ENCODE peak calls at places on chromosome 22, in six cellular contexts. J is breast epithelium, R is esophagus squamous epithelium, H is spleen, F is psoas muscle, Y is left ventricle myocardium inferior. Q is an unnamed sample. For H3K4me1, the result is how much of the 10 kb centered on the place peaks cover.

GRCh38 chr22:19992481-19992911 is 24.1 kb downstream of the ARVCF start:
- DNase-seq in R (no peak), F (no peak), Y (no peak), J (no peak), H (peak), Q (peak)

GRCh38 chr22:19800761-19801244 is 40.2 kb downstream of the TBX1 start:
- DNase-seq in H (no peak), R (no peak), J (no peak), F (peak), Y (no peak), Q (peak)

GRCh38 chr22:19386248-19386647 is 45.3 kb downstream of the HIRA start:
- DNase-seq in F (no peak), J (no peak), H (no peak), Y (no peak), R (no peak), Q (no peak)

GRCh38 chr22:38110863-38111852 is 674 bp upstream of the BAIAP2L2 start:
- DNase-seq in F (no peak), Y (no peak), J (no peak), H (no peak), R (no peak), Q (no peak)

GRCh38 chr22:33513388-33514336 is 406.6 kb downstream of the LARGE1 start:
- DNase-seq in H (no peak), Y (no peak), F (no peak), J (no peak), R (no peak), Q (no peak)

GRCh38 chr22:46549565-46549840 is 12.1 kb upstream of the CELSR1 start:
- DNase-seq in H (peak), R (no peak), F (no peak), Y (peak), J (no peak), Q (no peak)

GRCh38 chr22:46377566-46378498 is 42.3 kb downstream of the TRMU start:
- DNase-seq in R (no peak), F (no peak), J (peak), Y (no peak), H (no peak), Q (no peak)

GRCh38 chr22:36235585-36235984 is 3.7 kb downstream of the APOL2 start:
- DNase-seq in Y (no peak), H (no peak), R (no peak), F (no peak), J (no peak), Q (no peak)

GRCh38 chr22:43001271-43002197 is 13.4 kb downstream of the PACSIN2 start:
- DNase-seq in R (no peak), Y (no peak), J (no peak), H (no peak), F (no peak), Q (no peak)

GRCh38 chr22:37204045-37204655 is 8.1 kb downstream of the SSTR3 start:
- DNase-seq in Y (no peak), R (no peak), H (peak), J (no peak), F (peak), Q (no peak)

GRCh38 chr22:46446799-46447198 is 90.6 kb downstream of the CELSR1 start:
- DNase-seq in F (no peak), Y (no peak), R (no peak), H (no peak), J (no peak), Q (peak)

GRCh38 chr22:40216041-40216756 is 38.5 kb downstream of the TNRC6B start:
- DNase-seq in J (no peak), Y (no peak), R (no peak), F (no peak), H (no peak), Q (no peak)

GRCh38 chr22:19799322-19800190 is 39.0 kb downstream of the TBX1 start:
- DNase-seq in Y (peak), R (no peak), J (peak), F (peak), H (no peak), Q (peak)

GRCh38 chr22:40361100-40361499 is 9.3 kb upstream of the SGSM3 start:
- DNase-seq in Y (no peak), J (no peak), R (no peak), H (no peak), F (no peak), Q (no peak)

GRCh38 chr22:35406443-35406842 is 6.5 kb downstream of the MCM5 start:
- DNase-seq in F (no peak), H (no peak), Y (no peak), J (no peak), R (no peak), Q (no peak)

GRCh38 chr22:39284142-39284980 is 35.1 kb downstream of the RPL3 start:
- DNase-seq in J (peak), R (no peak), F (no peak), Y (no peak), H (no peak), Q (no peak)

GRCh38 chr22:42928969-42929837 is 72.1 kb upstream of the ARFGAP3 start:
- DNase-seq in Y (no peak), J (peak), F (no peak), H (peak), R (no peak), Q (no peak)

GRCh38 chr22:38866024-38866398 is 6.0 kb downstream of the CBX6 start:
- DNase-seq in R (no peak), J (no peak), F (no peak), Y (no peak), H (no peak), Q (no peak)

GRCh38 chr22:37887610-37888378 is 18.3 kb upstream of the MICALL1 start:
- DNase-seq in J (peak), F (no peak), Y (no peak), R (no peak), H (no peak), Q (no peak)

GRCh38 chr22:35695202-35695601 is 22.5 kb upstream of the APOL5 start:
- DNase-seq in Y (no peak), H (no peak), F (no peak), J (no peak), R (no peak), Q (no peak)

GRCh38 chr22:37244114-37244921 is at the start of gene RAC2:
- DNase-seq in Y (peak), F (peak), H (peak), R (peak), J (peak), Q (peak)

GRCh38 chr22:37763652-37764051 is 44.1 kb upstream of the GCAT start:
- DNase-seq in Y (no peak), F (no peak), H (no peak), R (no peak), J (no peak), Q (no peak)

GRCh38 chr22:48710410-48710809 is 1117.3 kb downstream of the BRD1 start:
- DNase-seq in Y (peak), F (no peak), R (no peak), J (no peak), H (peak), Q (no peak)

GRCh38 chr22:48926663-48927062 is 901.0 kb downstream of the BRD1 start:
- DNase-seq in F (no peak), J (no peak), Y (no peak), H (no peak), R (no peak), Q (no peak)

GRCh38 chr22:24427500-24428164 is at the start of gene ADORA2A:
- DNase-seq in J (no peak), F (peak), R (peak), Y (no peak), H (peak), Q (no peak)

GRCh38 chr22:24429411-24430365 is 2.3 kb downstream of the ADORA2A start:
- DNase-seq in Y (peak), F (peak), R (no peak), H (peak), J (no peak), Q (peak)

GRCh38 chr22:24426859-24427499 is 420 bp upstream of the ADORA2A start:
- DNase-seq in F (peak), Y (no peak), H (peak), J (no peak), R (no peak), Q (no peak)

GRCh38 chr22:24430431-24431308 is 3.3 kb downstream of the ADORA2A start:
- DNase-seq in F (peak), J (no peak), Y (no peak), H (peak), R (no peak), Q (no peak)

DNA sequence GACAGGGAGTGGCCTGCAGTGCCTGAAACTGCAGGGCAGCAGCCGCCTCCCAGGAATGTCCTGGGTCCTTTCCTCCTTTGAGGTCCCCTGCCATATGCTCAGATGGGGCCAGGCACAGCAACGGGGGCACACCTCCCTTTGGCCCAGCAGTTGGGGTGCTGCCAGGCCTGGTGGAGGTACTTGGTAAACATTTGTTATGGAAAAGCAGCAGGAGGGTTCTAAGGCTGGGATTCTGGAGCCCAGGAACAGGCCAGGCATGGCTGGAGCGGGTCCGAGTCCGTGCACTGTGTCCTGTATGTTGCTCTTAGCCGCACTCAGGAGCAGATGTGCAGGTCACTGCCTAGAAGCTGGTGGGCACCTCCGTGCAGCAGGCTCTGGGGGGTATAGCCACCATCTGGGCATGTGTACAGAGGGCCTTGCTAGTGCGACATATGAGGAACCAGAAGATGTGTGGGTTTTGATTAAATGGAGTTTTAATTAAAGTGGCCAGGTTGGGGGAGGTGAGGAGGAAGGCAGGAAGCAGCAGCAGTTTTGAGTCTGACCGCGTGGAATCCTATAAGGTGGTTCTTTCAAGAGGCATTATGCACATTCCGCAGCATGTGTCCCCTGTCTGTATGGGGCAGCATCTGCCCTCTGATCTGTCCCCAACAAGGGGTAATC is 1.5 kb downstream of the ADORA2A start:
- DNase-seq in R (no peak), H (peak), Y (no peak), J (no peak), F (peak), Q (no peak)
- H3K4me1 ChIP-seq in R (under half), H (half or more), Y (half or more), J (under half), F (under half), Q (under half)

GRCh38 chr22:49966716-49967332 is 6.3 kb downstream of the PIM3 start:
- DNase-seq in F (peak), R (no peak), H (peak), J (peak), Y (peak), Q (peak)

GRCh38 chr22:49966041-49966715 is 5.6 kb downstream of the PIM3 start:
- DNase-seq in F (peak), R (no peak), J (peak), Y (no peak), H (peak), Q (peak)

GRCh38 chr22:49964136-49964492 is 3.5 kb downstream of the PIM3 start:
- DNase-seq in H (peak), Y (peak), J (no peak), F (no peak), R (no peak), Q (peak)

GRCh38 chr22:49964493-49965290 is 4.1 kb downstream of the PIM3 start:
- DNase-seq in F (peak), R (no peak), J (peak), H (peak), Y (peak), Q (peak)

GRCh38 chr22:49965291-49966040 is 4.9 kb downstream of the PIM3 start:
- DNase-seq in R (no peak), F (peak), Y (peak), J (peak), H (peak), Q (peak)
- H3K4me1 ChIP-seq in R (half or more), F (half or more), Y (half or more), J (under half), H (half or more), Q (under half)

DNA sequence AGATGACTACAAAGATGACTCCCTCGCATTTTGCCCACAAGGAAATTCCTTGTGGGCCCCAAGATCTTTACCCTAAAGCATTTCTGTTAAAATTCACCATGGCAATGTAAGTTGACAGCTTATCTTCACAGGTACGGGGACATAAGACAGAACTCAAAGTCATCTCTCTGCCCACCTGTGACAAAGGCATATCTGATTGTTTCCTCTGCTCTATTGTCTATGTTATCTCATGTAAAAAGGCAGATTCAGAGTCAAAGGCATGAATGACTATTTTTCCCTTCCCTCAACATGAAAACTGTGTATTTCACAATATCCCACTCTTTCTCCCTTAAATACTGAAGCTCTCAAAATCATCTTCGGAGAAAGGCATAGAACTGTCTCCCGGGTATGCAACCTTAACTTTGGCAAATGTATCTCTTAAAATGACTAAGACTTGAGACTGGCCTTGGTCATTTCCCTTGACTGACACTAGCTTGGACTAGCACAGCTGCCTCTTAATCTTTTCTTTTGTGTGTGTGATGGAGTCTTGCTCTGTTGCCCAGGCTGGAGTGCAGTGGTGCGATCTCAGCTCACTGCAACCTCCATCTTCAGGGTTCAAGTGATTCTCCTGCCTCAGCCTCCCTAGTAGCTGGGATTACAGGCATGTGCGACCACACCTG is 103.2 kb downstream of the MICAL3 start:
- DNase-seq in Y (no peak), R (no peak), F (no peak), H (no peak), J (no peak), Q (no peak)
- H3K4me1 ChIP-seq in Y (half or more), R (half or more), F (half or more), H (half or more), J (under half), Q (under half)

DNA sequence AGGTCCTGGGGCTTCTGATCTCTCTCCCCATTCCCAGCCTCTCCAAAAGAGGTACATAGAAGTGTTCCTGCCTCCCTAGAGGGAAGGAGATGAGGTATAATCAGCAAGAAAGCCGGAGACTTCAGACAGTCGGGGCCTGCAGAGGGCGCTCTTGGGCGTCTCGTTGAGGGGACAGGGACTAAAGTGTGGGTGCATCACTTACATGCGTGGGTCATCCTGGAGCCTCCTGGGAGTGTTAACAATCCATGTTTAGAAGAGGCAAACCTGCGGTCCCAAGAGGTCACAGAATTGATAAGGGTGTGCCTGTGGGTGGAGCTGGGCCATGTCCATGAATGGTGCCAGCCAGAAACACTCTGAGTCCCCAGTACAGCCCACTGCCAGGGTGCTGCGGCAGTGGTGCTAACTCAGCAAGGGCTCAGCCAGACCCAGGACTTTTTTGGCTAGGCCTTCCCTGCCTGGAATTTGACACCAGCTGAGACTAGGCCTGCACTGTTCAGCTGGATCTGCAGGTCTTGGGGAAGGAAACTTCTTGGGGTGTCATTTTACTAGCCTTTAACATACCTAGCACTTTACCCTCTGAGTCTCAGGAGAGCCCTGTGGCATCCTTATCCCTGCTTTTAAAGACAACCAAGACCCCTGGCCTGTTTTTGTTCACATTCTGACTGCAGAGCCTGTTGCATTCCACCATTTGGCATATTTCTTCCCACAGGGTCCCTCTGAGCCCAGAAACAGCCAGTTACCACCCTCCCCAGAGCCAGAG is 5.5 kb downstream of the YDJC start:
- DNase-seq in Y (peak), R (no peak), F (peak), H (no peak), J (no peak), Q (peak)
- H3K4me1 ChIP-seq in Y (half or more), R (under half), F (under half), H (half or more), J (under half), Q (under half)

DNA sequence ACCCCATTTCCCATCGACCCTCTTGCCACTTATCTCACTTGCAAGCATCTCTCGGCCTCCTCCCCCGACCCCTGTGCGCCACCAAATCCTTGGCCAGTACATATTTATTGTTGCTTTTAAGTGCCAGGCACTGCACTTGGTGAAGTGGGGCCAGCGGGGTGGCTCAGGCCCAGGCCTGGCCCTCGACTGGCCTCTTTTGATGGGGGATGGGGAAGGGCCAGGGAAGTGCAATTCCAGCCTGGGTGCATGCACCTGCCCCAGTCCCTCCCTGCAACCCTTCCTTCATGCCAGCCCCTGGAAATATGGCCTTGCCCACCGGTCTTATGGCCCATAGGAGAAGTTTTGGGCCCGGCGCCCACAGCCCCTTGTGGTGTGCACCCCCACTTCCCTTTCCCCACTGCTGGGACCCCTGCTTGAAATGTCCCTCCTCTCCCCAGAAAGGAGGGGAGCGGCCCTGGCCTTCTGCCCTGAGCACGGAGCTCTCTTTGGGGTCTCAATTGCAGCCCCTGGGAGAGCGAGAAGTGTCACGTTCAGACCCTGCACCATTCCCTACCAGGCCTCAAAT is 791 bp downstream of the SUSD2 start:
- DNase-seq in Y (peak), H (peak), R (no peak), J (no peak), F (peak), Q (no peak)
- H3K4me1 ChIP-seq in Y (under half), H (under half), R (under half), J (under half), F (under half), Q (under half)

GRCh38 chr22:30296324-30296723 is 7.0 kb upstream of the CASTOR1 start:
- DNase-seq in H (no peak), F (no peak), Y (no peak), R (no peak), J (no peak), Q (no peak)
- H3K4me1 ChIP-seq in H (half or more), F (under half), Y (half or more), R (half or more), J (under half), Q (under half)

DNA sequence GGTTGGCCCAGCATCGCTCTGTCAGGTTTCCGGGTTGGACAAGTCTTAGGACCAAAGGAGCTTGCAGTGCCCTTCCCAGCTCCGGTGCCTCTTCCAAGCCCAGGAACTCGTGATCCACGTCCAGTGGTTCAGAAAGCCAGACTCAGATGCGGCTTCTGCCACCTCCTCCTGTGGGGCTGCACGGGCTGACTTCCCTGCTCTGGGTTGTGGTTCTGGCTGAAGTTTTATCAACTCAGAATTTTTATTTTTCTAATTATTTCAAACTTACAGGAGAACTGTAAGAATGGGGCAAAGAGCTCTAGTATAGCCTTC is 85.0 kb downstream of the BCR start:
- DNase-seq in J (no peak), Y (no peak), H (no peak), F (no peak), R (no peak), Q (no peak)
- H3K4me1 ChIP-seq in J (under half), Y (under half), H (under half), F (under half), R (under half), Q (under half)

Q was measured in BE2C.